ENCODE peak calls at places on chromosomes 16 and 17, in seven cellular contexts. M, E, W, R, K, T and B are unnamed samples.

GRCh38 chr17:50396261-50397110 is 837 bp downstream of the LRRC59 start:
- DNase-seq in K (peak), R (peak), W (peak), E (no peak), M (peak), T (no peak), B (no peak)

GRCh38 chr17:77372444-77373297 is 231.9 kb downstream of the SEC14L1 start:
- DNase-seq in M (peak), R (peak), E (peak), T (peak), K (peak), W (peak), B (peak)

GRCh38 chr16:52827456-52827855 is 225.2 kb downstream of the CHD9NB start:
- DNase-seq in W (no peak), R (no peak), T (no peak), M (no peak), E (no peak), K (no peak), B (no peak)

GRCh38 chr16:75256059-75256870 is 4.8 kb upstream of the BCAR1 start:
- DNase-seq in W (no peak), K (no peak), M (no peak), E (no peak), R (no peak), T (peak), B (peak)

GRCh38 chr16:77206533-77206932 is 7.3 kb downstream of the SYCE1L start:
- DNase-seq in T (no peak), K (no peak), M (no peak), W (no peak), R (no peak), E (no peak), B (no peak)

GRCh38 chr16:73082608-73083007 is 34.7 kb upstream of the ZFHX3 start:
- DNase-seq in W (no peak), E (no peak), R (no peak), M (peak), T (no peak), K (peak), B (no peak)

GRCh38 chr17:41539071-41539492 is 11.0 kb upstream of the KRT19 start:
- DNase-seq in K (no peak), W (no peak), M (no peak), R (no peak), E (no peak), T (no peak), B (no peak)

GRCh38 chr17:16287563-16288027 is 65.7 kb downstream of the CENPV start:
- DNase-seq in K (peak), R (no peak), M (peak), E (no peak), T (no peak), W (no peak), B (no peak)

GRCh38 chr17:71334041-71334781 is 786.6 kb upstream of the SOX9 start:
- DNase-seq in T (no peak), K (no peak), E (no peak), R (no peak), W (no peak), M (peak), B (no peak)

GRCh38 chr17:76365256-76365903 is 11.7 kb upstream of the PRPSAP1 start:
- DNase-seq in K (no peak), M (peak), R (no peak), T (no peak), E (no peak), W (no peak), B (no peak)
- TF ChIP-seq CTCF in K (peak), M (peak), R (no peak), T (no peak), E (no peak), W (peak), B (peak)

DNA sequence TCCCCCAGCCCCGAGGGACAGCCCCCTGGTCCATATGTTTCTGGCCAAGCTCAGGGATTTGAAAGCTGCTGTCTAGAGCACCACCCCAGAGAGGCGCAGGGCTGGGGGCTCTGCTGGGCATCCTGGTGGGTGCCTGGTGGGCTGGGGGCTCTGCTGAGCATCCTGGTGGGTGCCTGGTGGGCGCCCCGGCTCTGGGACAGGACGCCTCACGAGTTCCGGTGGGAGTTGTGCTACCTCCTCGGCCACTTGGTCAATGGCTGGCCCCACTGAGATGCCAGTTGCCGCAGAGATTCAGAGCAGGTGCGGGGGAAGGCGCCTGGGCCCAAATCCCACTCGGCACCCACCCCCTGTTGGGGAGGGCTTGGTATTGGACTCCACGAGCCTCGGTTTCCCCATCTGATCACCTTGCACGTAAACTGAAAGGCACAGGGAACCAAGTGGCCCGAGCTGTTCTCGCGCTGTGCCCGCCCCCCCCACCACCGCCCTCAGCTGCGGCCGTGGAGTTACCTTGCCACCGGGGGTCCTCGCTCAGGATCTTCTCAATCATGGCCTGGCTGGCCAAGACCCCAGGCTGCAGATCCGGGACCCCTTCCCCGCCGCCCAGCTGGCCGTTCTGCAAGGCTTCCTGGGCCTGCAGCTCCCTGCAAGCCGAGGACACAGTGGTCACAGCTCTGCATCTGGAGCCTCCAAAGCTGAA is 13.3 kb downstream of the UNKL start:
- DNase-seq in K (no peak), R (no peak), W (no peak), T (no peak), E (no peak), M (no peak), B (no peak)
- TF ChIP-seq CTCF in K (no peak), R (no peak), W (no peak), T (no peak), E (no peak), M (no peak), B (no peak)

DNA sequence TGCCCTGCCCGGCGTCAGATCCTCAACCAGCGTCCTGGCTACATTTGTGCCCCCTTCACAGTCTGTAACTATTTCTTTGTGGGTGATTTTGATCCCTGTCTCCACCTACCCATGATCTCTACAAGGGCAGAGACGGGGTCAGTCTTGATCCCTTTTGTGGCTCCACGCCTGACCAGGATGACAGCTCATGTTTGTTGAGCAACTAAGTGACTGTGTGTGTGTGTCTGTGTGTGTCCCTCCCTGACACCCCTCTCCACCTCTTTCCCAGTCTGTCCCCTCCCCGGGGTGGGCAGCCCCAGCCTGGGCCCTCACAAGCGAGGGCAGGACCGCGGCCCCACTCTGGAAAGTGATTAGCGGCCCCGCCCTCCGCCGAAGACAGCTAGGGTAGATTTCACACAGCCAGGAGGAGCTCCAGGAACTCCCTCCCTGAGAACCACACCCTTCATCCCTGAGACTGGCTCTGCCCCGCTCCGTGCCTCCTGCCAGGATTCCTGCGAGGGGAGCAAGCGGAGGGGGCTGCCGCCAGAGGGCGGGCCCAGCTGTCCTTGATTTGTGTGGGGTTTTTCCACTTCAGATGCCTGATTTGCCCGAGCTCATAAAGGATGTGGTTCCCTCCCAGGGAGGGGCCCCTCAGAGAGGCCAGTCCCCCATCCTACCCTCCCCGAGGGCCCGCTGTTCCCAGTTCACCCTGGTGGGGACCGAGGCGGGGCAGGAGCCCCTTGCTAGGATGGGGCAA is 5.3 kb upstream of the HS3ST6 start:
- DNase-seq in T (no peak), K (peak), W (no peak), E (no peak), M (peak), R (peak), B (no peak)
- TF ChIP-seq CTCF in T (peak), K (peak), W (no peak), E (peak), M (peak), R (peak), B (peak)

DNA sequence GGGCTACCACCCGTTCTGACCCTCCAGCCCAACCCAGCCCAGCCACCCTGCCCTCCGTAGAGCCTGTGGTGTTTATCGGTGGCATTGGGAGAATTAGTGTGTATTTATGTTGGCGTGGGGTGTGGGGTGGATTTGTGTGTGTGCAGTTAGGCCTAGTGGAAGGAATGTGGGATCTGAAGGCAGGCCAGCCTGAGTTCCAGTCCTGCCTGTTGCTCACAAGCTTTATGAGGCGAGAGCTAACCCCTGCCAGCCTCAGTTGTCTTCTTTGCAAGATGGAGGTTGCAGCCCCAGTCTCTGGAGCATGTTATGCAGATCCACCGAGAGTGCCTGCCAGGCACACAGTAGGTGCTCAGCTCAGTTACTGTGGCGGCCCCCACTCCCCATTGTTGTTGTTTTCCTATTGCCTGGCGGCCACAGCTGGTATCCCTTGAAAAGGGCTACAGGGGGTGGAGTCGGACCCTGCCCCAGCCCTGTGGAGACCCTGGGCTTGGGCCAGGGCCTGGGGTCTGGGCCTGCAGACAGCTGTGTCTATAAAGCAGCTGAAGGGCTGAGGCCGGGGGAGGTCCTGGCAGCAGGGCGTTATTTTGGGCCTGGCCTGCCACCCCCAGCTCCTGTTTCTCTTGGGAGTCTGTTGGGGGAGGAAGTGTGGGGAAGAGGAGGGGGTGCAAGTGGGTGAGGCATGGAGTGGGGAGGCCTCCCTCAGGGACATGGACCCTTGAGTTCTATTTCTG is 5.1 kb downstream of the ERBB2 start:
- DNase-seq in K (peak), W (no peak), R (no peak), E (no peak), T (no peak), M (peak), B (no peak)
- TF ChIP-seq CTCF in K (peak), W (no peak), R (no peak), E (no peak), T (peak), M (peak), B (no peak)

DNA sequence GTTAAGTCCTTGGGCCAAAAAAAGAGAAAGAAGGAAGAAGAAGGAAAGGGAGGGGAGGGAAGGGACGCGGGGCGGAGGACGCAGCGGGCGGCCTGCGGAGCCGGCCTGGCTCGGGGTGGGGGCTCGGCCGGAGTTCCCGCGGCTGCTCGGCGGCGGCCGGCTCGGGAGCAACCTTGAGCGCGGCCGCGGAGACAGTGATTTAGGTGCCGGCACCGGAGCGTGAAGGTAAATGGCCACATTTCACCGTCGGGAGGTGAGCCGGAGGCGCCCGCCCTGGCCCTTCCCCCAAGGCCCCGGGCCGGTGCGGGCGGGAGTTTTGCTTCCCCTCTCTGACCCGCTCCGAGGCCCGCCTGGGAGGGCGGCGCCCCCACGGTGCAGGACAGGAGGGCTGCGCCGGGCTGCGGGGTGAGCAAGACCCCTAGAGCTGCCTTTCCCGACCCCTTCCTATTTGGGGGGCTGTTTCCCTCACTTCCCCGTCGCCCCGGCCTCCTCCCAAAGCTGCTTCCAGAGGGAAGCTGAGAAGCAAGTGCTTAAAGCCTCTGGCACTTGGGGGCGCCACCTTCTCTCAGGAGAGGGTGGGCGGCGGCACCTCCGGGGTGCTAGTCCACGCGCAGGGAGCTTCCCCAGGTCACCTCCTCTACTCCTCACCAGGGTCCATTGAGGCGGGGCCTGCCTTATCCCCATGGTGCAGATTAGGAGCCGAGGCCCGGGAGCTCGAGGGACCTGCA is 56.5 kb downstream of the MRM1 start:
- DNase-seq in W (peak), R (peak), M (no peak), E (peak), T (no peak), K (peak), B (no peak)
- TF ChIP-seq CTCF in W (no peak), R (peak), M (no peak), E (no peak), T (no peak), K (peak), B (no peak)